ENCODE peak calls at places on chromosome 10, in nine cellular contexts. T, M, C, I, R, N, E, K and H are unnamed samples.

GRCh38 chr10:52874541-52874940 is 102.0 kb upstream of the MBL2 start:
- DNase-seq in T (no peak), M (no peak), C (no peak), I (no peak), R (no peak), N (no peak), E (no peak), K (no peak), H (no peak)

GRCh38 chr10:49735848-49736563 is 26.1 kb downstream of the OGDHL start:
- DNase-seq in T (no peak), M (no peak), C (peak), I (no peak), R (no peak), N (no peak), E (no peak), K (no peak), H (no peak)

GRCh38 chr10:78374331-78375028 is 340.8 kb downstream of the RPS24 start:
- DNase-seq in T (no peak), M (no peak), C (no peak), I (no peak), R (no peak), N (no peak), E (no peak), K (no peak), H (no peak)

GRCh38 chr10:24625778-24626177 is 97.9 kb downstream of the ARHGAP21 start:
- DNase-seq in T (no peak), M (no peak), C (no peak), I (no peak), R (no peak), N (no peak), E (no peak), K (no peak), H (no peak)

GRCh38 chr10:66747451-66747850 is 178.4 kb upstream of the LRRTM3 start:
- DNase-seq in T (peak), M (no peak), C (no peak), I (peak), R (no peak), N (no peak), E (no peak), K (no peak), H (peak)

GRCh38 chr10:119461380-119461779 is 81.1 kb downstream of the RGS10 start:
- DNase-seq in T (no peak), M (no peak), C (no peak), I (no peak), R (no peak), N (peak), E (no peak), K (no peak), H (no peak)

GRCh38 chr10:93894516-93895378 is 969 bp downstream of the SLC35G1 start:
- DNase-seq in T (peak), M (no peak), C (no peak), I (no peak), R (no peak), N (no peak), E (peak), K (no peak), H (peak)

GRCh38 chr10:36281871-36282331 is 639.8 kb upstream of the FZD8 start:
- DNase-seq in T (no peak), M (no peak), C (no peak), I (peak), R (no peak), N (no peak), E (no peak), K (no peak), H (peak)

GRCh38 chr10:31036209-31036608 is 4.5 kb upstream of the ZNF438 start:
- DNase-seq in T (peak), M (no peak), C (no peak), I (peak), R (no peak), N (no peak), E (no peak), K (peak), H (peak)

GRCh38 chr10:69096045-69096444 is 8.1 kb downstream of the SRGN start:
- DNase-seq in T (no peak), M (no peak), C (no peak), I (no peak), R (no peak), N (no peak), E (no peak), K (no peak), H (no peak)